ENCODE peak calls at places on chromosomes 6 and 20, in seven cellular contexts. W is COLO829, A is NCI-H187, V is NCI-H345, U is LHCN-M2, F is A549, C is left ventricle myocardium superior. G is an unnamed sample.

GRCh38 chr20:38498909-38499308 is 26.3 kb downstream of the RALGAPB start:
- DNase-seq in W (no peak), A (no peak), V (no peak), U (peak; percentile 16), F (no peak), C (no peak), G (no peak)

GRCh38 chr6:136757150-136757549 is 35.1 kb downstream of the MAP3K5 start:
- DNase-seq in W (no peak), A (no peak), V (no peak), U (no peak), F (no peak), C (no peak), G (no peak)

GRCh38 chr20:11153819-11154218 is 480.0 kb upstream of the JAG1 start:
- DNase-seq in W (no peak), A (no peak), V (peak; percentile 42), U (peak; percentile 43), F (no peak), C (no peak), G (no peak)

GRCh38 chr20:61562897-61563504 is 310.9 kb downstream of the CDH4 start:
- DNase-seq in W (no peak), A (no peak), V (no peak), U (no peak), F (no peak), C (no peak), G (no peak)

GRCh38 chr6:20038805-20039204 is 173.5 kb downstream of the MBOAT1 start:
- DNase-seq in W (peak; percentile 74), A (no peak), V (no peak), U (peak; percentile 1), F (no peak), C (no peak), G (no peak)

GRCh38 chr6:43827898-43828297 is 57.9 kb downstream of the VEGFA start:
- DNase-seq in W (no peak), A (no peak), V (peak; percentile 67), U (no peak), F (no peak), C (no peak), G (no peak)

GRCh38 chr20:1946762-1947534 is 46.9 kb downstream of the PDYN start:
- DNase-seq in W (no peak), A (no peak), V (no peak), U (no peak), F (no peak), C (peak; percentile 54), G (peak; percentile 84)

GRCh38 chr6:82832811-82833210 is 232.8 kb downstream of the UBE3D start:
- DNase-seq in W (no peak), A (no peak), V (no peak), U (no peak), F (no peak), C (no peak), G (no peak)

GRCh38 chr6:31900917-31901414 is 920 bp downstream of the ZBTB12 start:
- DNase-seq in W (no peak), A (no peak), V (no peak), U (no peak), F (no peak), C (peak; percentile 46), G (no peak)

GRCh38 chr20:32752458-32753250 is 9.4 kb upstream of the COMMD7 start:
- DNase-seq in W (no peak), A (no peak), V (no peak), U (peak; percentile 57), F (no peak), C (no peak), G (peak; percentile 50)

GRCh38 chr20:31605902-31606677 is 1.0 kb downstream of the ID1 start:
- DNase-seq in W (no peak), A (no peak), V (peak; percentile 47), U (peak; percentile 28), F (no peak), C (peak; percentile 39), G (peak; percentile 52)

GRCh38 chr20:24917797-24918578 is 31.1 kb upstream of the CST7 start:
- DNase-seq in W (peak; percentile 86), A (peak; percentile 4), V (peak; percentile 80), U (peak; percentile 42), F (peak; percentile 80), C (peak; percentile 80), G (peak; percentile 80)

GRCh38 chr6:168120390-168121307 is 41.6 kb upstream of the FRMD1 start:
- DNase-seq in W (no peak), A (no peak), V (no peak), U (no peak), F (no peak), C (no peak), G (no peak)